ENCODE peak calls at places on chromosomes 12 and 14, in seven cellular contexts. V, I, L, W, E, B and Y are unnamed samples. For H3K4me1, the result is how much of the 10 kb centered on the place peaks cover.

GRCh38 chr14:94540031-94540794 is 21.0 kb upstream of the SERPINA4 start:
- DNase-seq in V (peak), B (no peak), E (peak), L (no peak), I (no peak), W (no peak), Y (peak)

GRCh38 chr12:110314308-110314707 is 33.3 kb downstream of the ATP2A2 start:
- DNase-seq in V (peak), W (no peak), L (no peak), B (no peak), I (no peak), E (no peak), Y (peak)

GRCh38 chr12:58425481-58426392 is 484.4 kb downstream of the ATP23 start:
- DNase-seq in W (peak), E (peak), V (peak), B (peak), I (peak), L (no peak), Y (no peak)

GRCh38 chr14:104750658-104751057 is 2.3 kb upstream of the SIVA1 start:
- DNase-seq in I (no peak), B (no peak), V (no peak), W (no peak), L (no peak), E (no peak), Y (no peak)

GRCh38 chr14:58626441-58626840 is 11.3 kb upstream of the DACT1 start:
- DNase-seq in I (no peak), V (peak), E (no peak), L (no peak), W (no peak), B (no peak), Y (no peak)

GRCh38 chr14:51547260-51547659 is 104.5 kb upstream of the FRMD6 start:
- DNase-seq in V (peak), L (peak), B (peak), E (no peak), I (no peak), W (peak), Y (no peak)

GRCh38 chr14:24889843-24890242 is 160.1 kb downstream of the STXBP6 start:
- DNase-seq in W (no peak), L (no peak), I (no peak), E (no peak), V (peak), B (no peak), Y (no peak)

GRCh38 chr14:98634043-98634820 is 637.8 kb downstream of the BCL11B start:
- DNase-seq in I (no peak), V (no peak), L (no peak), B (no peak), W (no peak), E (peak), Y (no peak)

GRCh38 chr12:71216725-71217579 is 59.2 kb upstream of the TSPAN8 start:
- DNase-seq in B (peak), I (no peak), E (peak), V (peak), W (peak), L (no peak), Y (peak)

GRCh38 chr14:96424104-96424989 is 32.4 kb downstream of the AK7 start:
- DNase-seq in L (peak), E (peak), V (peak), I (peak), B (peak), W (peak), Y (peak)

GRCh38 chr12:54033106-54033979 is 493 bp downstream of the HOXC5 start:
- DNase-seq in E (peak), L (peak), I (no peak), W (no peak), B (no peak), V (no peak), Y (peak)

GRCh38 chr12:93819048-93819491 is 141.9 kb downstream of the CRADD start:
- DNase-seq in L (peak), B (peak), V (peak), I (no peak), W (no peak), E (no peak), Y (no peak)

GRCh38 chr12:56898938-56899337 is 35.3 kb downstream of the SDR9C7 start:
- DNase-seq in V (no peak), I (no peak), W (no peak), B (no peak), L (no peak), E (no peak), Y (no peak)

GRCh38 chr12:80291108-80291754 is 152.8 kb upstream of the PTPRQ start:
- DNase-seq in I (no peak), V (peak), L (no peak), B (no peak), E (no peak), W (no peak), Y (no peak)

GRCh38 chr14:71645656-71646055 is 286.6 kb upstream of the RGS6 start:
- DNase-seq in W (no peak), V (peak), E (no peak), B (no peak), I (no peak), L (no peak), Y (no peak)

GRCh38 chr12:20415013-20415412 is 46.7 kb downstream of the PDE3A start:
- DNase-seq in E (no peak), I (no peak), L (no peak), B (no peak), V (no peak), W (no peak), Y (peak)

GRCh38 chr12:116675339-116676107 is 62.3 kb downstream of the SPRING1 start:
- DNase-seq in B (no peak), L (no peak), E (peak), V (no peak), W (no peak), I (no peak), Y (no peak)

GRCh38 chr12:127987199-127987901 is 279.6 kb upstream of the TMEM132C start:
- DNase-seq in L (no peak), W (no peak), B (no peak), I (no peak), E (no peak), V (no peak), Y (no peak)

GRCh38 chr14:49297102-49297501 is 289.1 kb downstream of the RPS29 start:
- DNase-seq in I (no peak), L (no peak), B (no peak), V (no peak), E (no peak), W (no peak), Y (no peak)

GRCh38 chr14:50008562-50009355 is 107.6 kb downstream of the VCPKMT start:
- DNase-seq in E (no peak), W (no peak), B (no peak), L (no peak), V (peak), I (no peak), Y (no peak)

GRCh38 chr12:3119745-3120660 is 42.8 kb downstream of the TSPAN9 start:
- DNase-seq in E (no peak), B (no peak), W (no peak), L (peak), V (peak), I (no peak), Y (no peak)

GRCh38 chr14:72547999-72548398 is 345.9 kb downstream of the DPF3 start:
- DNase-seq in L (no peak), I (no peak), E (no peak), V (no peak), W (no peak), B (no peak), Y (no peak)

GRCh38 chr14:102928412-102929348 is 6.2 kb downstream of the AMN start:
- DNase-seq in V (peak), L (peak), E (peak), W (no peak), B (peak), I (peak), Y (peak)

GRCh38 chr12:109893250-109893995 is 6.7 kb upstream of the TCHP start:
- DNase-seq in B (no peak), I (no peak), E (no peak), L (no peak), V (no peak), W (no peak), Y (no peak)

GRCh38 chr12:53978477-53979356 is 4.0 kb upstream of the HOTAIR start:
- DNase-seq in W (no peak), L (no peak), V (no peak), E (no peak), B (peak), I (no peak), Y (peak)

GRCh38 chr14:50045039-50045711 is 71.2 kb downstream of the VCPKMT start:
- DNase-seq in W (no peak), V (peak), E (no peak), B (peak), L (peak), I (no peak), Y (peak)

GRCh38 chr14:31510222-31510621 is 22.4 kb upstream of the GPR33 start:
- DNase-seq in B (no peak), V (peak), I (no peak), E (no peak), L (no peak), W (peak), Y (peak)

GRCh38 chr14:89078021-89078676 is 253.7 kb downstream of the TTC8 start:
- DNase-seq in B (no peak), L (no peak), E (no peak), I (no peak), W (no peak), V (no peak), Y (no peak)

GRCh38 chr14:94936411-94936892 is 166.5 kb upstream of the GSC start:
- DNase-seq in V (no peak), E (peak), I (no peak), L (peak), W (no peak), B (peak), Y (no peak)

GRCh38 chr12:8493084-8493483 is 20.2 kb upstream of the CLEC4D start:
- DNase-seq in B (no peak), E (no peak), W (no peak), L (peak), V (no peak), I (no peak), Y (peak)

GRCh38 chr14:78637903-78638302 is 467.7 kb downstream of the NRXN3 start:
- DNase-seq in I (no peak), E (no peak), L (no peak), V (no peak), B (no peak), W (no peak), Y (no peak)

DNA sequence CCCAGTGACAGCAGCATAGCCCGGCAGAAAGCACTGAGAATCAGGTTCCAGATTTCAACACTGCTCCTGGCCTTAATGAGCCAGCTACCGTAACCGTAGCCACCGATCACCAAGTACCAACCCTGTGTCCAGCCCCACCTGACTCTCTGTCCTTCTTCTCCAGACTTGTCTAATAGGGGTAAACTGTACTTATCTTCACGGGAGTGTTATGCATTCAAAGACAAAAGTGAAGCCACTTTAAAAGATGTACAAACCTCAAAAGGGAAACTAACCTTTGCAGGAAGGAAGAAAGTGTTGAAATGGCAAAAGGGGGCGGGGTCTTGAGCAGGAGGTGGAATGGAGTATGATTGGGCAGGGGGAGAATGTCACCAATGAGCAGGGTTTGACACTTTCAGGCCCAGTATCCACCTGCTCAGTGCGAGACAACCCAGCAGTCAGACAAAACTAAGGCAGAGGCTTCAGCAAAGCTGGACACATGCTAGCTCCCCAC is 226.1 kb downstream of the CHST11 start:
- DNase-seq in V (no peak), I (no peak), B (no peak), E (no peak), L (no peak), W (no peak), Y (peak)
- H3K4me1 ChIP-seq in V (under half), I (under half), B (under half), E (under half), L (under half), W (under half), Y (under half)

GRCh38 chr14:36646664-36647416 is 14.8 kb upstream of the PAX9 start:
- DNase-seq in W (no peak), L (no peak), V (no peak), B (no peak), I (no peak), E (peak), Y (no peak)
- H3K4me3 ChIP-seq in W (no peak), L (peak), V (no peak), B (peak), I (peak), E (peak), Y (peak)

GRCh38 chr14:22973217-22974032 is 8.9 kb downstream of the AJUBA start:
- DNase-seq in E (peak), W (no peak), L (no peak), B (peak), I (no peak), V (peak), Y (peak)

GRCh38 chr14:22972313-22972930 is 9.9 kb downstream of the AJUBA start:
- DNase-seq in I (no peak), L (no peak), W (no peak), E (no peak), B (no peak), V (no peak), Y (no peak)

GRCh38 chr14:22977434-22977683 is 5.0 kb downstream of the AJUBA start:
- DNase-seq in V (no peak), I (no peak), B (no peak), L (no peak), E (no peak), W (no peak), Y (no peak)

GRCh38 chr14:22976620-22977433 is 5.5 kb downstream of the AJUBA start:
- DNase-seq in B (peak), E (no peak), V (peak), I (no peak), W (no peak), L (no peak), Y (peak)

GRCh38 chr14:22974530-22975313 is 7.6 kb downstream of the AJUBA start:
- DNase-seq in B (no peak), L (no peak), W (no peak), E (no peak), I (no peak), V (no peak), Y (no peak)
- H3K4me1 ChIP-seq in B (under half), L (under half), W (under half), E (under half), I (under half), V (under half), Y (under half)

GRCh38 chr14:60915781-60916180 is 65.1 kb downstream of the TRMT5 start:
- DNase-seq in I (no peak), W (no peak), E (no peak), B (no peak), L (no peak), V (peak), Y (no peak)
- H3K4me3 ChIP-seq in I (no peak), W (no peak), E (no peak), B (no peak), L (no peak), V (no peak), Y (no peak)